ENCODE peak calls at places on chromosomes 4 and X, in eight cellular contexts. M, Q, D, N, T, S, G and A are unnamed samples. For H3K4me1, the result is how much of the 10 kb centered on the place peaks cover.

GRCh38 chr4:17058506-17058905 is 160.1 kb upstream of the LDB2 start:
- DNase-seq in M (no peak), T (no peak), S (no peak), D (no peak), N (no peak), G (no peak), Q (no peak), A (no peak)

GRCh38 chr4:104969394-104970066 is 177.1 kb upstream of the TET2 start:
- DNase-seq in S (no peak), D (no peak), M (no peak), N (no peak), G (no peak), Q (no peak), T (no peak), A (no peak)

GRCh38 chr4:110622841-110623709 is at the start of gene PITX2:
- DNase-seq in N (peak), T (peak), Q (no peak), G (peak), D (peak), M (no peak), S (peak), A (no peak)

GRCh38 chr4:5412296-5412695 is 296.1 kb downstream of the EVC2 start:
- DNase-seq in T (no peak), S (no peak), Q (no peak), G (no peak), N (no peak), M (no peak), D (no peak), A (no peak)

GRCh38 chrX:48472851-48473717 is 2.9 kb upstream of the FTSJ1 start:
- DNase-seq in Q (no peak), T (no peak), G (no peak), N (no peak), S (no peak), D (no peak), M (no peak), A (no peak)

GRCh38 chr4:56123051-56123450 is 174.3 kb downstream of the CEP135 start:
- DNase-seq in T (no peak), M (no peak), G (no peak), D (no peak), N (no peak), Q (no peak), S (no peak), A (no peak)

GRCh38 chr4:161714022-161714751 is 449.6 kb downstream of the FSTL5 start:
- DNase-seq in N (no peak), S (no peak), D (no peak), Q (no peak), M (no peak), G (no peak), T (no peak), A (no peak)

GRCh38 chr4:113043591-113043990 is 5.9 kb upstream of the ANK2 start:
- DNase-seq in N (no peak), G (no peak), Q (no peak), M (no peak), D (no peak), T (no peak), S (no peak), A (no peak)

GRCh38 chrX:53481093-53481492 is 46.9 kb upstream of the HSD17B10 start:
- DNase-seq in S (no peak), G (no peak), T (peak), Q (peak), N (no peak), D (peak), M (no peak), A (no peak)

GRCh38 chr4:182752158-182752910 is 164.9 kb downstream of the DCTD start:
- DNase-seq in T (no peak), M (no peak), D (no peak), G (no peak), S (no peak), Q (no peak), N (no peak), A (no peak)

GRCh38 chr4:162061214-162061613 is 102.6 kb downstream of the FSTL5 start:
- DNase-seq in Q (peak), M (no peak), D (no peak), T (peak), N (peak), S (no peak), G (no peak), A (no peak)

GRCh38 chr4:41632481-41633073 is 94.6 kb downstream of the LIMCH1 start:
- DNase-seq in M (no peak), N (no peak), S (no peak), G (peak), T (no peak), Q (no peak), D (no peak), A (no peak)

GRCh38 chr4:47926667-47927258 is 12.4 kb upstream of the NFXL1 start:
- DNase-seq in G (no peak), Q (peak), N (peak), D (peak), T (peak), S (no peak), M (peak), A (peak)

GRCh38 chr4:171017596-171017995 is 795.6 kb upstream of the GALNTL6 start:
- DNase-seq in Q (no peak), M (no peak), S (no peak), G (no peak), T (no peak), D (no peak), N (no peak), A (no peak)

GRCh38 chr4:155676430-155676825 is 9.8 kb downstream of the GUCY1A1 start:
- DNase-seq in D (no peak), Q (no peak), S (no peak), G (no peak), T (no peak), M (no peak), N (no peak), A (no peak)

GRCh38 chr4:100633269-100633668 is 115.4 kb upstream of the EMCN start:
- DNase-seq in N (no peak), S (no peak), Q (no peak), T (no peak), G (no peak), M (no peak), D (no peak), A (no peak)

GRCh38 chr4:3862640-3863420 is 96.6 kb downstream of the ADRA2C start:
- DNase-seq in D (no peak), M (no peak), T (peak), S (peak), N (no peak), Q (no peak), G (peak), A (no peak)

GRCh38 chr4:7358100-7358735 is 76.5 kb downstream of the PSAPL1 start:
- DNase-seq in D (no peak), N (peak), G (peak), T (no peak), M (no peak), S (no peak), Q (peak), A (no peak)

GRCh38 chrX:123920065-123920785 is 41.3 kb upstream of the STAG2 start:
- DNase-seq in S (no peak), G (no peak), T (no peak), Q (peak), D (no peak), M (no peak), N (no peak), A (no peak)

GRCh38 chrX:34778961-34779360 is 121.9 kb upstream of the TMEM47 start:
- DNase-seq in G (no peak), Q (no peak), N (no peak), D (no peak), S (no peak), T (no peak), M (no peak), A (no peak)

DNA sequence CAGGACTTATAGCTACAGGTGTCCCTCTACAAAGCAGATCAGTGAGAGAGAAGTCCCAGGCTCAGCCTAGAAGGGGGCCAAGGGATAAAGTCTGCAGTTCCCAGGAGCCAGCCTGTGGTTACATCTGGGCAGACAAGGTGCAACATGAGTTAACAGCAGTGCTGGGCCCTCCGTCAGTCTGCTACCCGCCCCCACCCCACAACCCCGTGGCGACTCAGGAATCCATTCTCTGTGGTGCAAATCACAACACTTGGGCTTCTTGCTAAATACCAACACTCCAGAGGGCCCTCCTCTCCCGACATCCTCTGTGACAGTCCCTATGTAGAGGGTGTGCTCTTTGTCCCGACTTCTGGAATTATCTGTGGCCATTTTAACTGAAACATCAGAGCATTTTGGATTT is 13.8 kb downstream of the GPM6B start:
- DNase-seq in D (no peak), M (no peak), T (no peak), G (no peak), S (no peak), Q (no peak), N (no peak), A (no peak)
- H3K27ac ChIP-seq in D (no peak), M (no peak), T (no peak), G (no peak), S (no peak), Q (no peak), N (no peak), A (no peak)

GRCh38 chr4:118752551-118752950 is 67.4 kb downstream of the METTL14 start:
- DNase-seq in T (no peak), S (no peak), G (no peak), Q (no peak), D (no peak), M (no peak), N (no peak), A (no peak)
- H3K4me1 ChIP-seq in T (under half), S (under half), G (under half), Q (under half), D (under half), M (under half), N (under half), A (under half)

GRCh38 chrX:41655631-41656030 is 33.1 kb upstream of the GPR34 start:
- DNase-seq in M (no peak), D (no peak), S (no peak), G (no peak), Q (peak), T (no peak), N (no peak), A (no peak)

GRCh38 chrX:41666251-41666650 is 22.5 kb upstream of the GPR34 start:
- DNase-seq in G (no peak), M (no peak), T (no peak), S (no peak), Q (no peak), D (no peak), N (no peak), A (no peak)

GRCh38 chrX:41665676-41666075 is 23.1 kb upstream of the GPR34 start:
- DNase-seq in T (no peak), S (no peak), G (no peak), M (no peak), Q (no peak), D (no peak), N (no peak), A (no peak)

GRCh38 chrX:41664307-41665299 is 24.2 kb upstream of the GPR34 start:
- DNase-seq in M (no peak), S (no peak), D (no peak), N (no peak), Q (peak), T (no peak), G (no peak), A (no peak)

DNA sequence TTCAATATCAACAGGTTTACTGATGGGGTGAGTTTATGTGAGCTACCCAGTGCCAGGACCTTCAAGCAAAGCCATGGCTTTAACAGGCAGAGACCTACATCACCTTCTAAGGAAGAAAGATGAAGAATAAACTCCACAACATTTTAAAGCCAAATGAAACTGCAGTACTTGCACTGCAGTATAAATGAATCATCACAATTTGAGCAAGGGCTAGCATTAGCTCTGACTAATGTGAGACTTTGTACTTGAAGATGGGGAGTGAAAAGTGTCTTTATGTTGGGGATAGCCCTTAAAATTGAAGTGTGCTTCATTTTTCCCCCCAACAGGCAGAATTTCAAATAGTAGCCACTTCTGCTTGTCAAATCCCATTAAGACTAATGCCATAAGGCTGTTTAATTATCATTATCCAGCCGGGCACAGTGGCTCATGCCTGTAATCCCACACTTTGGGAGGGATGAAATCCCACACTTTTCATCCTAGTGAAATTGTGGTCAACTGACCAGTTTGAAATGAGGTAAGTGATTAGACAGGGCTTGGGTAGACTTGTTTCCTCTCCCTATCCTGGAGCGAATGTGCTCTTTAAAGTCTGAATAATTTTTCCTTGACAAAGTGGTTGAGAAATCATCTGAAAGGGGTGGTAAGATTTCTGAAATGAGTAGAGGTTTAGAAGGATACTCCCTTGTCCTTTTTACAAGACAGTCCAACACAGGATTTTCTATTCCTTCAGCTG is 27.2 kb upstream of the GPR34 start:
- DNase-seq in Q (peak), N (no peak), M (no peak), G (no peak), T (no peak), D (no peak), S (no peak), A (no peak)
- H3K27ac ChIP-seq in Q (no peak), N (no peak), M (no peak), G (no peak), T (no peak), D (no peak), S (no peak), A (no peak)

GRCh38 chrX:57266871-57267270 is 19.6 kb upstream of the FAAH2 start:
- DNase-seq in M (no peak), D (no peak), S (no peak), Q (no peak), T (no peak), N (no peak), G (no peak), A (no peak)
- H3K4me1 ChIP-seq in M (under half), D (under half), S (under half), Q (under half), T (under half), N (under half), G (under half), A (under half)

GRCh38 chr4:38075370-38076152 is 115.4 kb downstream of the PTTG2 start:
- DNase-seq in N (peak), Q (peak), M (no peak), S (no peak), D (no peak), G (no peak), T (no peak), A (no peak)
- H3K27ac ChIP-seq in N (peak), Q (no peak), M (no peak), S (peak), D (peak), G (peak), T (no peak), A (no peak)

GRCh38 chr4:139557506-139558110 is 1.6 kb upstream of the SETD7 start:
- DNase-seq in D (peak), Q (no peak), T (no peak), N (no peak), G (no peak), S (peak), M (no peak), A (no peak)
- H3K4me1 ChIP-seq in D (under half), Q (under half), T (under half), N (under half), G (under half), S (half or more), M (under half), A (under half)

DNA sequence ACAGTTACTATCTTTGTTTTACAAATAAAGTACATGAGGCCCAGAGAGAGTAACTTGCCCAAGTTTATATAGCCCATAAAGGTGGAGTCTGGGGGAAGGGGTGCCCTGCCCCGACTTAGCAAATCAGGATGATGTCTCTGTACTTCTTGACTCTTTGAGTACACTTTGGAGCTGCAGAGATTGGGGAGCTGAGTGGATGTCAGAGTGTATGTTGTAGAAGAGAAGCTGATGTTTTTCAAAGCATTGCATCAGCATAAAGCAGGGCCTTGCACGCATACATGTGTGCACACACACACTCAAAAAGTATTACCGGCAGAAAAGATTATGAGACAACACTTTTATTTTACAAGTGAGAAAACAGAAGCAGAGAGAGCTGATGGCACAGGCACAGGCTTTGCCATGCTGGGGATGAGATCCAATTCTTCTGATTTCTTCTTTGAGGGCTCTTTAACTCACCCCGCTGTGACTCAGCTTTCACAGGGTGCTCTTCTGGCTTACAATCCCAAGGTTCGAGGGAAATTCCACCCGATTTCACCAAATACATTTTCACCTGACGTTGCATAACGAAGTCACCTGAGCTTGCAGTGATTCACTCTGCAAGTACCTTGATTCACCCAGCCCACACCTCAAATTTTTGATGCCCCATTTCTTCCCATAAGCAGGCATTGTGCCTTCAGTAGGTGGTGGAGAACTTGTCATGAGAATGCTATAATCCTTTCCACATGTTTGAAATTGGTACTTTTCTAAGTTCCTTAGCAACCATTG is 292.8 kb upstream of the BOD1L1 start:
- DNase-seq in M (no peak), G (no peak), S (no peak), T (no peak), N (no peak), Q (peak), D (no peak), A (no peak)
- H3K27ac ChIP-seq in M (no peak), G (peak), S (no peak), T (no peak), N (peak), Q (peak), D (no peak), A (no peak)

GRCh38 chrX:2541603-2542002 is 40.8 kb upstream of the DHRSX start:
- DNase-seq in S (no peak), G (no peak), M (no peak), Q (no peak), D (no peak), N (no peak), T (no peak), A (no peak)
- H3K4me1 ChIP-seq in S (under half), G (under half), M (under half), Q (under half), D (under half), N (under half), T (under half), A (under half)

DNA sequence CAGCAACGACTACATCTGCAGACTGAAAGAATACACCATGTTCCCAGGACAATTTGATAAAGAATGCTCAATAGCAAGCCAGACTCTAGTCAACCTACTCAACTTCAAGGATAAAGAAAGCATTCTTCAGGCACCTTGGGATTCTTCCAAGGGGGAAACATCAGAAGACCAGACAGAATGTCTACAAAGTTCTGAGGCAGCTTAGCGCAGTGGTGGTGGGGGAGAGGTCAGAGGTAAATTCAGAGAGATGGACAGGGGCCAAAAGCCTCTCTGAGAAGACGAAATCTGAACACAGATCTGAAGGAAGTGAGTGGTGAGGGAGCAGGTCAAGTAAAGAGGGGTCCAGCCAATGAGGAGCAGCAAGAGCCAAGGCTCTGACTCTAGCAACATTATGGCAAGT is 27.6 kb upstream of the IRAK1 start:
- DNase-seq in N (no peak), T (no peak), S (no peak), M (no peak), G (no peak), Q (peak), D (no peak), A (no peak)
- H3K27ac ChIP-seq in N (peak), T (no peak), S (no peak), M (no peak), G (peak), Q (peak), D (no peak), A (no peak)